ENCODE peak calls at places on chromosome 7, in seven cellular contexts. U is prostate gland, Y is body of pancreas, B is foreskin fibroblast, W is AG10803, J is heart right ventricle, D is cardiac fibroblast. S is an unnamed sample.

GRCh38 chr7:18109762-18110161 is 82.1 kb upstream of the PRPS1L1 start:
- DNase-seq in U (no peak), Y (no peak), B (peak), W (no peak), J (no peak), D (no peak), S (no peak)

GRCh38 chr7:104341545-104341944 is 13.1 kb downstream of the LHFPL3 start:
- DNase-seq in U (no peak), Y (no peak), B (no peak), W (no peak), J (no peak), D (no peak), S (no peak)

GRCh38 chr7:112279042-112279441 is 72.5 kb downstream of the ZNF277 start:
- DNase-seq in U (no peak), Y (no peak), B (no peak), W (no peak), J (no peak), D (no peak), S (no peak)

GRCh38 chr7:71208881-71209280 is 76.9 kb downstream of the GALNT17 start:
- DNase-seq in U (no peak), Y (no peak), B (no peak), W (no peak), J (no peak), D (no peak), S (no peak)

GRCh38 chr7:28155964-28156363 is 24.6 kb downstream of the JAZF1 start:
- DNase-seq in U (no peak), Y (peak), B (peak), W (peak), J (no peak), D (peak), S (no peak)

GRCh38 chr7:47355684-47356083 is 226.2 kb downstream of the TNS3 start:
- DNase-seq in U (no peak), Y (peak), B (no peak), W (no peak), J (no peak), D (no peak), S (no peak)

GRCh38 chr7:83976302-83976701 is 218.3 kb downstream of the SEMA3A start:
- DNase-seq in U (no peak), Y (no peak), B (peak), W (peak), J (no peak), D (peak), S (no peak)

GRCh38 chr7:150311711-150312110 is 11.4 kb upstream of the LRRC61 start:
- DNase-seq in U (no peak), Y (no peak), B (no peak), W (peak), J (no peak), D (no peak), S (no peak)

GRCh38 chr7:50273301-50273700 is 31.2 kb upstream of the IKZF1 start:
- DNase-seq in U (no peak), Y (no peak), B (no peak), W (no peak), J (no peak), D (no peak), S (no peak)

GRCh38 chr7:112207106-112207592 is 654 bp downstream of the ZNF277 start:
- DNase-seq in U (no peak), Y (no peak), B (peak), W (peak), J (no peak), D (no peak), S (no peak)

GRCh38 chr7:22859676-22860290 is 37.1 kb upstream of the TOMM7 start:
- DNase-seq in U (no peak), Y (no peak), B (peak), W (peak), J (no peak), D (peak), S (no peak)

GRCh38 chr7:44867073-44867990 is 18.0 kb downstream of the PURB start:
- DNase-seq in U (no peak), Y (no peak), B (peak), W (peak), J (no peak), D (peak), S (peak)

GRCh38 chr7:95684505-95684904 is 87.8 kb upstream of the DYNC1I1 start:
- DNase-seq in U (no peak), Y (no peak), B (no peak), W (no peak), J (no peak), D (no peak), S (no peak)

GRCh38 chr7:16587785-16588184 is 57.8 kb downstream of the ANKMY2 start:
- DNase-seq in U (no peak), Y (peak), B (no peak), W (no peak), J (no peak), D (no peak), S (no peak)

GRCh38 chr7:92228742-92229141 is 17.0 kb downstream of the KRIT1 start:
- DNase-seq in U (no peak), Y (no peak), B (no peak), W (no peak), J (no peak), D (no peak), S (no peak)

GRCh38 chr7:143177374-143178119 is 5.7 kb upstream of the TAS2R39 start:
- DNase-seq in U (no peak), Y (no peak), B (no peak), W (no peak), J (no peak), D (no peak), S (no peak)

DNA sequence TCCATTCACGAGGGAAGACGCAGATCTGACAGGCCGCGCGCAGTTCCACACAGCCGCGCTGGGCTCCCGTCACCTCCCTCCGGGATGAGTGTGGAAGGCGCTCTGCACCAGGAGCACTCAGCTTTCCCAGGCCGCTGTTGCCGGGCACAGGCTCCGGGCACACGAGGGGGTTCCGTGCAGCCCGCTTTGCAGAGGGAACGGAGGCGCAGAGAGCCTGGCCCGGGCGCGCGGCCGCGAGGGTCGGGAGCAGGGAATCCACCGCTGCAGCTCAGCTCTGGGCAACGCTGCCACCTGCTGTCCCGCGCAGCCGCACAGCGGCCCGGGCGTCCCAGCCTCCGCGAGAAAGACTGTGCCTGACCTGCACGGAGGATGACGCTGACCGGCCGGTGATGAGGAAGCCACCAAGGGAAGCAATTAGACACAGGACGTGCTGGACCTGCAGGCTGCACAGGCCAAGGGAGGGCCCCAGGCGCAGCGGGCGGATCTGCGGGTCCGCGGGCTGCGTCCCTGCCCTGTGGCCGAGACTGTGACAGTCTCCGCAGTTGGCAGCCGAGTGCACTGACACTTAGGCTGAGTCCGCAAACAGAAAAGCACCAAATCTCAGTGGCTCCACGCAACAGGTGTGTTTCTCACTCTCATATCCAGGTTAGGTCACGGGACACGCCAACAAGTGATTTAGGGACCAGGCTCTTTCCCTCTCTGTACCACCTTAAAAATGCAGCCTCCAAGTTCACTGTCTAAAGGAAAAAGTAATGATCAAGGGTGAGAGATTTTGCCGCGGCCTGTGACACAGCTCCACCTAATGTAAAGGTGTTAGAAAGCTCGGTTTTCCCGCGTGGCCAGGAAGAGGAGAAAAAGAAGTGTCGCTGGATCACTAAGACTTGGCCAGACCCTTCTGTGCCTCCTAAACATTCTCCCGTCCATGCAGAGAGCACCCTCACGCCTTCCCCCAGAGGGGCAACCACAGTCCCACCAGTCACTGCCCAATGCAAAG is 94.5 kb downstream of the SEC61G start:
- DNase-seq in U (peak), Y (peak), B (peak), W (no peak), J (peak), D (peak), S (no peak)
- TF ChIP-seq CTCF in U (peak), Y (peak), B (peak), W (peak), J (peak), D (peak), S (peak)

GRCh38 chr7:69605070-69605469 is 6.8 kb downstream of the AUTS2 start:
- DNase-seq in U (no peak), Y (no peak), B (no peak), W (no peak), J (no peak), D (no peak), S (no peak)
- H3K4me3 ChIP-seq in U (no peak), Y (no peak), B (no peak), W (no peak), J (no peak), D (no peak), S (no peak)

DNA sequence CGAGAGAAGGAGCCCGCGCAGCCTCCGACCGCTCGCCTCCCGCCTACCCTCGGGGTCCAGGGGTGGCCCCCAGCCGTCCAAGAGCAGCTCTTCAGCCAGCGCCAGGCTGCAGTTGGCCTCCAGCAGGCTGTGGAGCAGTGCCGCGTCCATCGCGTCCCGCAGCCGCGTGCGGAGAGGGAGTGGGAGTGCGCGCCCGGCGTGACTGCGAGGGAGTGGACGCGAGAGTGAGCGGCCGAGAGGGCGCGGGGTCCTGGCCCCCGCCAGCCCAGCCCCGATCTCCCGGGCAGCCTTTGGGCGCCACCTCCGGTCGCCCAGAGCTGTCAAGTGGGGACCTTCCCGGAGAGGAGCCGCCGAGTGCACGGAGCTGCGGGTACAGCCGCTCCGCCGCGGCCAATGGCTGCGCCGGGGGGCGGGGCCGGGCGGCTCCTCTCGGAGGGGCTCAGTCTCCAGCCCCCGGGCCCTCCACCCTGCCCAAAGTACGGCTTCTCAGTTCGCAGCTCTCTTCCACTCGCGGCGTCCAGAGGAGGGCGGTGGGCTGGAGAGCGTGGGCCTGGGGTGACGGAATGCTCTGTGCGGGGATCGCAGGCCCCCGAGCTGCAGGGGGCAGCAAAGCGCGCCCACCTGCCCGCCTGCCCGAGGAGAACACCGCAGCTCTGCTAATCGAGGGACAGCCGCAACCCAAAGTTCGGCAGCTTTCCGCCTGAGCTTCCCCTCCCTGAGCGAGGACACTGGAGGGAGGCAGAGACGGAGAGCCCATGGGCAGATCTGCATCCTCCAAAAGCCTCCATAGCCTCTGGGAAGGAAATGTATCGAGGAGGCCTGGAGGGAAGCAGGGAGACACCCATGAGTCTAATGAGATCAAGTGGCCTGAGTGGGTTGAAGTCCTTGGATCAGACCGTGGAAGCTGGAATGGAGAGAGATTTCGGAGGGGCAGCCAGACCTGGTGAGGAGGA is at the start of gene CRHR2:
- DNase-seq in U (no peak), Y (no peak), B (no peak), W (no peak), J (peak), D (no peak), S (no peak)
- TF ChIP-seq CTCF in U (no peak), Y (no peak), B (peak), W (no peak), J (peak), D (peak), S (no peak)

DNA sequence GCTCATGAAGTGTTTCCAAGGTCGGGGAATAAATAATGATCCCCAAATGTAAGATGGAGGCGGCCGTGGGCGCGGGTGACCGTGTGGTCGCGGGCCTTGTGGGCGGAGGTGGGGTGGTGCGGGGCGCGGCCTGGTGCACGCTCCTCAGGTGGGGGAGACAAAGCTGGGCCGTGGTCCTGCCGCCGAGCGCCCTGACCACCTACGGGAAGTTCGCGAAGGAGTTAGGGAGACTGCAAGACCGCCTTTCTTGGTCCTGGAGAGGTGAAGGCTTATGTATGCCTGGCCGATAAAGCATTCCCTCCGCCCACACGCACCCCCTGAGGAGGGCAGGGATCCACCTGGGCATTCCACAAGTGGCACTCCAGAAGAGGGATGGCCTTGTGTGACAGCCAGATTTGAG is 1.6 kb downstream of the MTURN start:
- DNase-seq in U (no peak), Y (peak), B (no peak), W (no peak), J (no peak), D (no peak), S (no peak)
- H3K4me3 ChIP-seq in U (peak), Y (peak), B (peak), W (peak), J (peak), D (peak), S (peak)

GRCh38 chr7:6556196-6556595 is 4.9 kb upstream of the GRID2IP start:
- DNase-seq in U (no peak), Y (peak), B (no peak), W (no peak), J (no peak), D (no peak), S (no peak)

GRCh38 chr7:6559896-6560295 is 8.6 kb upstream of the GRID2IP start:
- DNase-seq in U (no peak), Y (no peak), B (no peak), W (no peak), J (no peak), D (no peak), S (no peak)

GRCh38 chr7:6554848-6555247 is 3.6 kb upstream of the GRID2IP start:
- DNase-seq in U (no peak), Y (no peak), B (no peak), W (no peak), J (no peak), D (no peak), S (no peak)

GRCh38 chr7:6553460-6554044 is 2.3 kb upstream of the GRID2IP start:
- DNase-seq in U (no peak), Y (no peak), B (no peak), W (no peak), J (no peak), D (no peak), S (no peak)

DNA sequence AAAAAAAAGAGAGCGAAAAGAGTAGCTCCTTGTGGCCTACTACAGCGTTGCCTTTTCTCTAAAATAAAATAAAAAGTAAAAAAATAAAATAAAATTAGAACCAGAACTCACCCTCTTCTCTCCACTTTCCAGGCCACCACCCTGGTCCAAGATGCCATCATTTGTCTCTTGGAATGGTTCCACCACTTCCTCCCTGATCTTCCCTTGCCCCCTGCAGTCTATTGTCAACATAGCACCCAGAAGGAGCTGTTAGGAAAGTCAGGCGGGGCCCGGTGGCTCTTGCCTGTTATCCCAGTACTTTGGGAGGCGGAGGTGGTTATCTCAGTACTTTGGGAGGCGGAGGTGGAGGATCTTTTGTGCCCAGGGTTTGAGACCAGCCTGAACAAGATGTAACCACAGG is 7.6 kb upstream of the GRID2IP start:
- DNase-seq in U (no peak), Y (no peak), B (peak), W (peak), J (no peak), D (peak), S (peak)
- TF ChIP-seq CTCF in U (no peak), Y (no peak), B (peak), W (peak), J (peak), D (peak), S (peak)

S was measured in AG09309.